ENCODE peak calls at places on chromosome 6, in six cellular contexts. A, Z, S, L, N and V are unnamed samples.

GRCh38 chr6:158799051-158799792 is 19.9 kb downstream of the EZR start:
- DNase-seq in A (no peak), Z (peak; percentile 73), S (peak; percentile 46), L (no peak), N (peak; percentile 83), V (peak; percentile 22)

GRCh38 chr6:143513410-143513809 is 1.9 kb upstream of the FUCA2 start:
- DNase-seq in A (peak; percentile 71), Z (peak; percentile 44), S (no peak), L (no peak), N (no peak), V (peak; percentile 49)

GRCh38 chr6:17714879-17715860 is 8.4 kb upstream of the NUP153 start:
- DNase-seq in A (peak; percentile 90), Z (no peak), S (peak; percentile 98), L (no peak), N (no peak), V (peak; percentile 50)

GRCh38 chr6:26033132-26033941 is 53.9 kb upstream of the HFE start:
- DNase-seq in A (peak; percentile 98), Z (peak; percentile 68), S (peak; percentile 99), L (peak; percentile 63), N (peak; percentile 56), V (peak; percentile 95)

GRCh38 chr6:9236443-9236842 is 801.1 kb upstream of the SLC35B3 start:
- DNase-seq in A (no peak), Z (no peak), S (no peak), L (no peak), N (no peak), V (no peak)

GRCh38 chr6:89970609-89971337 is 76.5 kb downstream of the GJA10 start:
- DNase-seq in A (peak; percentile 59), Z (peak; percentile 29), S (peak; percentile 74), L (peak; percentile 40), N (no peak), V (peak; percentile 43)

GRCh38 chr6:162750776-162751175 is 23.0 kb downstream of the PACRG start:
- DNase-seq in A (no peak), Z (no peak), S (peak; percentile 2), L (no peak), N (no peak), V (no peak)

GRCh38 chr6:85044336-85044735 is 279.9 kb upstream of the TBX18 start:
- DNase-seq in A (no peak), Z (no peak), S (no peak), L (no peak), N (no peak), V (no peak)

GRCh38 chr6:40962241-40962640 is 76.8 kb downstream of the UNC5CL start:
- DNase-seq in A (peak; percentile 68), Z (no peak), S (peak; percentile 95), L (no peak), N (no peak), V (no peak)

GRCh38 chr6:136465766-136466303 is 84.4 kb downstream of the MAP7 start:
- DNase-seq in A (no peak), Z (no peak), S (peak; percentile 22), L (no peak), N (no peak), V (no peak)

GRCh38 chr6:158567871-158568401 is 8.0 kb downstream of the TMEM181 start:
- DNase-seq in A (no peak), Z (no peak), S (no peak), L (no peak), N (no peak), V (no peak)

GRCh38 chr6:16849280-16850210 is 88.3 kb upstream of the ATXN1 start:
- DNase-seq in A (peak; percentile 92), Z (no peak), S (peak; percentile 79), L (no peak), N (no peak), V (peak; percentile 5)

GRCh38 chr6:151241853-151242252 is 2.1 kb downstream of the AKAP12 start:
- DNase-seq in A (no peak), Z (no peak), S (no peak), L (no peak), N (no peak), V (no peak)

GRCh38 chr6:72619883-72620696 is 1.8 kb upstream of the KCNQ5 start:
- DNase-seq in A (peak; percentile 90), Z (peak; percentile 30), S (peak; percentile 45), L (peak; percentile 28), N (peak; percentile 19), V (peak; percentile 30)
- TF ChIP-seq POLR2A in A (peak; percentile 58), Z (no peak), S (no peak), L (no peak), N (no peak), V (no peak)

GRCh38 chr6:108448481-108448880 is 112.2 kb upstream of the FOXO3 start:
- DNase-seq in A (no peak), Z (no peak), S (no peak), L (no peak), N (no peak), V (no peak)

GRCh38 chr6:108455688-108456087 is 105.0 kb upstream of the FOXO3 start:
- DNase-seq in A (no peak), Z (no peak), S (no peak), L (no peak), N (no peak), V (no peak)

GRCh38 chr6:108453601-108454157 is 107.0 kb upstream of the FOXO3 start:
- DNase-seq in A (peak; percentile 67), Z (no peak), S (peak; percentile 78), L (no peak), N (no peak), V (no peak)

GRCh38 chr6:108452725-108453195 is 108.0 kb upstream of the FOXO3 start:
- DNase-seq in A (peak; percentile 35), Z (no peak), S (peak; percentile 27), L (no peak), N (no peak), V (no peak)

DNA sequence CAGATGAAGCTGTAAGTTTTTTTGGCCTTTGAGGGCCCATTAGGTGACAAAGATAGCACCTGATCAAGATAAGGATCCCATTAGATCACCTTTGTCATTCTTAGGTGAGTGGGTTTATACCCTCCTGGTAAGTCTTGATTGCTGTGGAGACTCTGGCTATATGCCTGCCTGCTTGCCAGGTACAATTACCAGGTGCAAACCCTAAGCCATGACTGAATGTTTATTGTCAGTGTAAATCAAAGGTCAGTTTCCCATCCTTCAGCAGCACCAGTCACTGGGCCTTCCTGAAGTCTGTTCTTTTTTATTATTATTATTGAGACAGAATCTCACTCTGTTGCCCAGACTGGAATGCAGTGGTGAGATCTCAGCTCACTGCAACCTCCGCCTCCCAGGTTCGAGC is 106.4 kb upstream of the FOXO3 start:
- DNase-seq in A (no peak), Z (no peak), S (no peak), L (no peak), N (no peak), V (no peak)
- TF ChIP-seq POLR2A in A (no peak), Z (no peak), S (no peak), L (no peak), N (no peak), V (no peak)

GRCh38 chr6:106538145-106538544 is 91.2 kb downstream of the RTN4IP1 start:
- DNase-seq in A (peak; percentile 30), Z (no peak), S (no peak), L (peak; percentile 30), N (no peak), V (no peak)
- TF ChIP-seq POLR2A in A (no peak), Z (no peak), S (no peak), L (no peak), N (no peak), V (no peak)

GRCh38 chr6:105108631-105109262 is 71.1 kb downstream of the POPDC3 start:
- DNase-seq in A (no peak), Z (no peak), S (peak; percentile 22), L (no peak), N (no peak), V (no peak)
- TF ChIP-seq POLR2A in A (no peak), Z (no peak), S (no peak), L (no peak), N (no peak), V (no peak)

DNA sequence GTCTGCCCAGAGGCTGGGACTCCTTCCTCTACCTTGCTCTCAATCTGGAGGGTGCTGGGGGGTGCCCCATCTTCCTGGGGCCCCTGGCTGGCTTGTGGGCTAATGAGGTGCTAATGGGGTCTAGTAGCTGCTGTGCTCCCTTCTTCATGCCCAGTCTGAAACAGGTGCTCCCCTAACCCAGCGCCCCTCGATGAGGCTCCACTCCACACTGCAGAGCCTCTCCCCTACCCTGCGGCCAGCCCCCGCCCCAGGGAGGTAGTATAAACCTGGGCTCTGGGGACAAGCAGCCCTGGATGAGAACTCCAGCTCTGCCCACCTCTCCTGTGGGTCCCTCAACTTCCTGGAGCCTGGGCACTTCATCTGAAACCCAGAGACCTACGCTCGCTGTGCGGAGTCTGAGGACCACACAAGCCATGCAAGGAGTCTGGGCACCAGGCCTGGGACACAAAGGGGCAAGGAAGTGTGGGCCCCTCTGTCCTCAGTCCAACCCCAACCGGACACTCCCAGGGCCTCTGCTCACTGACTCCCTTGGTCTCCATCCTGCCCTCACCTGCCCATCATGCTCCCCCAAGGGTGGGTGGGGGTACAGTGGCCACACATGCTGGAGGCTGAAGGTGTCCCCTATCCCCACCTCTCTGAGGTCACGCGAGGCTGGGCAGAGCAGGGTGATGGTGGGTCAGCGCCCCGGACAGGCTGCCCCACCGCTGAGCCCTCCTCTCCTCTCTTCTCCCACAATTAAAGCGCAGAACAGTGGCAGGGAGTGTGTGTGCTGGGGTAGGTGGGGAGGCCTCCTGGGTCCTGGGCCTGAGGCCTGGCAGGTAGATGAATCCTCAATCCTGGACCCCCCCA is 6.2 kb downstream of the RPL10A start:
- DNase-seq in A (peak; percentile 55), Z (no peak), S (no peak), L (no peak), N (no peak), V (no peak)
- TF ChIP-seq POLR2A in A (peak; percentile 36), Z (no peak), S (no peak), L (no peak), N (no peak), V (peak; percentile 27)

GRCh38 chr6:45052325-45052724 is 275.8 kb upstream of the RUNX2 start:
- DNase-seq in A (no peak), Z (no peak), S (no peak), L (no peak), N (no peak), V (no peak)
- TF ChIP-seq POLR2A in A (no peak), Z (no peak), S (no peak), L (no peak), N (no peak), V (no peak)

DNA sequence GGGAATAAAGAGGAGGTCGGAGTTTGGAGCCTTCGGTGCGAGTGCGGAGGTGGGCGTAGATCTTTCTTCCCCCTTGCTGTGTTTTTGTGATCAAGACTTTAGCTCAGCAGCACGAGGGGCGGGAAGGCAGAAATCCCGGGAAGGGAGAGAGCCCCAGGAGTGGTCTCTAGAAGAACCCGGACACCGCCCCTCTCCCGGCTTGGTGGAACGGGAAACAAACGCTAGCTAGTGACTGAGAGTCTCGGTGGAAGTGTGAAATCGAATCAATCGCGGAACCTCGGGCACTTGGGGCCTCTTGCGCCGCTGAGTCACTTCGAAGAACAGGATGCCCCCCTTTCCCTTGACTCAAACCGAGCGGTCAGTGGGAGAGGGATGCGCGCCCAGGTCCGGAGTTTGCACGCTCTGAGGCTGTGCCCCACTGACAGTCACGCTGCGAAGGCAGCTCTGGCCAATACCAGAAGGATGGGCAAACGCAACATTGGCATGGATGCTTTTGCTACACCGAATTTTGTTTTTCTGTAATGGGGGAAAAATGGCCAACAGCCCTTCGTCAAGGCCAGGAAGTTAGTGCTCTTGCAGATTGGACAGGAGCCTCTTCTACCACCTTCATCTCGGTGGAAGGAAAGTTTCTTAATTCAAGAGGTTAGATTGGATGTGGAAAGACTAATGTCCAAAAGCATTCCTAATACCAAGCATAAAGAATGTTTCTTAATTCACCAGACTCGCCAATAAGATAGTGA is 1.6 kb upstream of the OLIG3 start:
- DNase-seq in A (no peak), Z (no peak), S (no peak), L (no peak), N (no peak), V (no peak)
- TF ChIP-seq POLR2A in A (no peak), Z (no peak), S (no peak), L (no peak), N (no peak), V (no peak)